ENCODE peak calls at places on chromosome 18, in five cellular contexts. One of them, this sample, is unnamed.

GRCh38 chr18:56565596-56566355 is 72.6 kb downstream of the TXNL1 start:
- DNase-seq in stomach: no peak
- DNase-seq in HCT116: no peak
- DNase-seq in IMR-90: peak; percentile 92
- DNase-seq in testis: no peak
- DNase-seq in this sample: no peak

GRCh38 chr18:43526436-43527150 is 249.3 kb upstream of the SYT4 start:
- DNase-seq in stomach: no peak
- DNase-seq in HCT116: no peak
- DNase-seq in IMR-90: no peak
- DNase-seq in testis: no peak
- DNase-seq in this sample: no peak

GRCh38 chr18:25279133-25279532 is 72.8 kb downstream of the ZNF521 start:
- DNase-seq in stomach: no peak
- DNase-seq in HCT116: no peak
- DNase-seq in IMR-90: peak; percentile 87
- DNase-seq in testis: no peak
- DNase-seq in this sample: no peak

GRCh38 chr18:27656167-27656778 is 471.2 kb upstream of the CHST9 start:
- DNase-seq in stomach: no peak
- DNase-seq in HCT116: no peak
- DNase-seq in IMR-90: no peak
- DNase-seq in testis: no peak
- DNase-seq in this sample: no peak

GRCh38 chr18:70998490-70998889 is 709.6 kb downstream of the SOCS6 start:
- DNase-seq in stomach: no peak
- DNase-seq in HCT116: no peak
- DNase-seq in IMR-90: no peak
- DNase-seq in testis: no peak
- DNase-seq in this sample: no peak

GRCh38 chr18:70450658-70451253 is 161.9 kb downstream of the SOCS6 start:
- DNase-seq in stomach: no peak
- DNase-seq in HCT116: peak; percentile 23
- DNase-seq in IMR-90: peak; percentile 32
- DNase-seq in testis: no peak
- DNase-seq in this sample: no peak

GRCh38 chr18:24704921-24705620 is 244.6 kb downstream of the HRH4 start:
- DNase-seq in stomach: no peak
- DNase-seq in HCT116: no peak
- DNase-seq in IMR-90: peak; percentile 94
- DNase-seq in testis: no peak
- DNase-seq in this sample: no peak

GRCh38 chr18:35005963-35006577 is 35.1 kb upstream of the MAPRE2 start:
- DNase-seq in stomach: no peak
- DNase-seq in HCT116: peak; percentile 71
- DNase-seq in IMR-90: peak; percentile 70
- DNase-seq in testis: no peak
- DNase-seq in this sample: no peak

GRCh38 chr18:11826836-11827235 is 24.4 kb upstream of the CHMP1B start:
- DNase-seq in stomach: no peak
- DNase-seq in HCT116: no peak
- DNase-seq in IMR-90: no peak
- DNase-seq in testis: no peak
- DNase-seq in this sample: no peak

GRCh38 chr18:7000484-7001096 is 117.0 kb downstream of the LAMA1 start:
- DNase-seq in stomach: no peak
- DNase-seq in HCT116: no peak
- DNase-seq in IMR-90: peak; percentile 19
- DNase-seq in testis: no peak
- DNase-seq in this sample: no peak

GRCh38 chr18:40553029-40553428 is 1402.0 kb upstream of the PIK3C3 start:
- DNase-seq in stomach: no peak
- DNase-seq in HCT116: no peak
- DNase-seq in IMR-90: peak; percentile 11
- DNase-seq in testis: no peak
- DNase-seq in this sample: no peak

GRCh38 chr18:62982600-62983251 is 267.4 kb downstream of the PHLPP1 start:
- DNase-seq in stomach: peak; percentile 64
- DNase-seq in HCT116: peak; percentile 32
- DNase-seq in IMR-90: peak; percentile 63
- DNase-seq in testis: peak; percentile 74
- DNase-seq in this sample: no peak

GRCh38 chr18:21315741-21316187 is 73.7 kb downstream of the GREB1L start:
- DNase-seq in stomach: no peak
- DNase-seq in HCT116: peak; percentile 28
- DNase-seq in IMR-90: no peak
- DNase-seq in testis: no peak
- DNase-seq in this sample: no peak

GRCh38 chr18:54873884-54874255 is 45.6 kb downstream of the RAB27B start:
- DNase-seq in stomach: no peak
- DNase-seq in HCT116: no peak
- DNase-seq in IMR-90: no peak
- DNase-seq in testis: no peak
- DNase-seq in this sample: no peak

GRCh38 chr18:24935008-24935407 is 417.0 kb downstream of the ZNF521 start:
- DNase-seq in stomach: no peak
- DNase-seq in HCT116: no peak
- DNase-seq in IMR-90: no peak
- DNase-seq in testis: no peak
- DNase-seq in this sample: no peak

GRCh38 chr18:13629841-13630747 is 96.3 kb downstream of the FAM210A start:
- DNase-seq in stomach: no peak
- DNase-seq in HCT116: peak; percentile 48
- DNase-seq in IMR-90: peak; percentile 50
- DNase-seq in testis: peak; percentile 67
- DNase-seq in this sample: no peak

GRCh38 chr18:11861583-11862288 is 10.5 kb downstream of the CHMP1B start:
- DNase-seq in stomach: no peak
- DNase-seq in HCT116: no peak
- DNase-seq in IMR-90: no peak
- DNase-seq in testis: no peak
- DNase-seq in this sample: no peak

GRCh38 chr18:57281519-57281918 is 70.8 kb upstream of the ST8SIA3 start:
- DNase-seq in stomach: no peak
- DNase-seq in HCT116: no peak
- DNase-seq in IMR-90: no peak
- DNase-seq in testis: no peak
- DNase-seq in this sample: no peak

GRCh38 chr18:21593540-21594257 is 6.8 kb downstream of the ESCO1 start:
- DNase-seq in stomach: no peak
- DNase-seq in HCT116: no peak
- DNase-seq in IMR-90: no peak
- DNase-seq in testis: no peak
- DNase-seq in this sample: no peak

GRCh38 chr18:35516789-35517188 is 19.0 kb upstream of the INO80C start:
- DNase-seq in stomach: no peak
- DNase-seq in HCT116: no peak
- DNase-seq in IMR-90: no peak
- DNase-seq in testis: no peak
- DNase-seq in this sample: no peak

GRCh38 chr18:32701288-32701687 is 71.5 kb downstream of the KLHL14 start:
- DNase-seq in stomach: no peak
- DNase-seq in HCT116: no peak
- DNase-seq in IMR-90: no peak
- DNase-seq in testis: no peak
- DNase-seq in this sample: no peak

GRCh38 chr18:26103579-26103978 is 13.2 kb upstream of the SS18 start:
- DNase-seq in stomach: no peak
- DNase-seq in HCT116: peak; percentile 43
- DNase-seq in IMR-90: no peak
- DNase-seq in testis: peak; percentile 32
- DNase-seq in this sample: no peak

GRCh38 chr18:10160251-10160650 is 246.4 kb downstream of the VAPA start:
- DNase-seq in stomach: no peak
- DNase-seq in HCT116: no peak
- DNase-seq in IMR-90: no peak
- DNase-seq in testis: peak; percentile 74
- DNase-seq in this sample: no peak

GRCh38 chr18:79476918-79477685 is 81.4 kb downstream of the NFATC1 start:
- DNase-seq in stomach: no peak
- DNase-seq in HCT116: no peak
- DNase-seq in IMR-90: no peak
- DNase-seq in testis: no peak
- DNase-seq in this sample: no peak
- H3K9me3 ChIP-seq in stomach: no peaks in the 10 kb centered on the region
- H3K9me3 ChIP-seq in HCT116: no peaks in the 10 kb centered on the region
- H3K9me3 ChIP-seq in IMR-90: peaks cover 7% of the 10 kb centered on the region
- H3K9me3 ChIP-seq in testis: no peaks in the 10 kb centered on the region
- H3K9me3 ChIP-seq in this sample: no peaks in the 10 kb centered on the region

GRCh38 chr18:5543036-5543671 is 643 bp downstream of the EPB41L3 start:
- DNase-seq in stomach: no peak
- DNase-seq in HCT116: no peak
- DNase-seq in IMR-90: no peak
- DNase-seq in testis: peak; percentile 30
- DNase-seq in this sample: no peak

GRCh38 chr18:5542393-5543035 is 1.3 kb downstream of the EPB41L3 start:
- DNase-seq in stomach: no peak
- DNase-seq in HCT116: no peak
- DNase-seq in IMR-90: peak; percentile 26
- DNase-seq in testis: peak; percentile 50
- DNase-seq in this sample: no peak

GRCh38 chr18:5546660-5547059 is 2.9 kb upstream of the EPB41L3 start:
- DNase-seq in stomach: no peak
- DNase-seq in HCT116: no peak
- DNase-seq in IMR-90: peak; percentile 62
- DNase-seq in testis: peak; percentile 54
- DNase-seq in this sample: no peak

GRCh38 chr18:5538541-5538940 is 5.3 kb downstream of the EPB41L3 start:
- DNase-seq in stomach: no peak
- DNase-seq in HCT116: no peak
- DNase-seq in IMR-90: no peak
- DNase-seq in testis: no peak
- DNase-seq in this sample: no peak

DNA sequence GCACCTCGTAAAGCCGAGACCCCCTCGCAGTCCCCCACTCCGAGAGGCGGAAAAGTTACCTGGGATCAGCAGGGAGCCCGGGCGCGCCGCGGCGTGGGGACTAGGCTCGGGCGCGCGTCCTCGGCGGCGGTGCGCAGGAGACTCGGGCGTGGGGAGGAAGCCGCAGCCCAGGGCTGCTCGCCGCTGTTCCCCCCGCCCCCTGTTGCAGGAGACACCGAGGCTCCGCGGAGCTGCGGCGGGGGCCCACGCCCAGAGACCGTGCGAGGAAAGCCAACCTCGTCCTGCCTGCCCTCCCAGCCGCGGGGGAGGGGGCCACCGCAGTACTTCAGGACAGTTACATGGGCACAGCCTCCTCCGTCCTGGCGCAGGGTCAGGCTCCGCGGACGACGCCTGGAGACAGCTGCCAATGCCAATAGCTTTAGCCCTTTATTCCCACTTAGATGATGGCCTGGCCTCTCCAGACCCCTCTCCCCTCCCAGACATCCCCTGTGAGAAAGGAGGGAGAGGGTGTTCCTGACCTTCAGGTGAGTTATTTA is at the start of gene EPB41L3:
- DNase-seq in stomach: no peak
- DNase-seq in HCT116: no peak
- DNase-seq in IMR-90: peak; percentile 20
- DNase-seq in testis: peak; percentile 75
- DNase-seq in this sample: no peak
- TF ChIP-seq POLR2A in stomach: no peak
- TF ChIP-seq POLR2A in HCT116: no peak
- TF ChIP-seq POLR2A in IMR-90: no peak
- TF ChIP-seq POLR2A in testis: no peak
- TF ChIP-seq POLR2A in this sample: no peak

DNA sequence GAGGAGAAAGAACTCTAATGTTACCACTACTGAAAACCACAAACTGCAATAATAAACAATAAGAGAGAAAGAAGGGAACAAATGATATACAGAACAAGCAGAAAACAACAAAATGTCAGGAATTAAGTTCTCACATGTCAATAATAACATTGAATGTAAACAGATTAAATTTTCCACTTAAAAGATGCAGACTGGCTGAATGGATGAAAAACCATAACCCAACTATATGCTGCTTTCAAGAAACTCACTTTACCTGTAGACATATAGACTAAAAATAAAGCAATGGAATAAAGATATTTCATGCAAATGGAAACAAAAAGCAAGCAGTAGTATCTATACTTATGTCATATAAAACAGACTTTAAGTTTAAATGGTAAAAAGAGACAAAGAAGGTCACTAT is 50.4 kb downstream of the MRO start:
- DNase-seq in stomach: no peak
- DNase-seq in HCT116: no peak
- DNase-seq in IMR-90: no peak
- DNase-seq in testis: no peak
- DNase-seq in this sample: no peak
- H3K9me3 ChIP-seq in stomach: peaks cover 46% of the 10 kb centered on the region
- H3K9me3 ChIP-seq in HCT116: no peaks in the 10 kb centered on the region
- H3K9me3 ChIP-seq in IMR-90: no peaks in the 10 kb centered on the region
- H3K9me3 ChIP-seq in testis: no peaks in the 10 kb centered on the region
- H3K9me3 ChIP-seq in this sample: no peaks in the 10 kb centered on the region

DNA sequence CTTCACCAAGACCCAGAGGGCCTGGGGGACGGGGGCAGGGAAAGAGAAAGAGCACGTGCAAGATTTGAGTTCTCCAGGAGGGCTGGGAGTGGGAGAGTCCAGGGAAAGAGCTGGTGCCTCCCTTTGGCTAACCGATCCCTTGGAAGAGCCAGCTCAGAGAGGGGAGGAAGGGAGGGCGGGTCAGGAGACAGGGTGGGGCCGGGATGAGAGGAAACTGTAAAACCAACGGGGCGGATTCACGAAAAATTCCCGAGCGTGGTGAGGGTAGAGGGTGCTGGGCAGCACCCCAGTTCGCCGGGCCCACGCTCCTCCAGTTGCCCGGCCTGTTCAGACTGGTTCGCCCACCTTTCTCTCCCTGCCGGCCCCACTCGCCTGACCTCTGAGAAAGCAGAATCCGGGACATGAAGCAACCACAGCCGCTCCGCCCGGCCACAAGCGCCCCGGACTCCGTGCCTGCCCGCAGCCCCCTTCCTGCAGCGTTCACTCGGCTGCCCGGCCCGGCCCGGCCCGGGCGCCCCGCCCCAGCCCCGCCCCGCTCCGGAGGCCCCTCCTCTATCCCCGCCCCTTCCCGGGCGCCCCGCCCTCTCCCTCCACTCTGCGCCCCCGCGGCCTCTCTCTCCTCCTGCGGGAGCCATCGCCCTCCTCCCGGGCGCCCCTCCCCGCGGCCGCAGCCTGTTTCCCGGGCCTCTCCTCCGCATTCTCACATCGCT is 230.9 kb upstream of the SMAD2 start:
- DNase-seq in stomach: peak; percentile 93
- DNase-seq in HCT116: no peak
- DNase-seq in IMR-90: peak; percentile 5
- DNase-seq in testis: peak; percentile 93
- DNase-seq in this sample: no peak
- TF ChIP-seq POLR2A in stomach: no peak
- TF ChIP-seq POLR2A in HCT116: no peak
- TF ChIP-seq POLR2A in IMR-90: no peak
- TF ChIP-seq POLR2A in testis: no peak
- TF ChIP-seq POLR2A in this sample: peak; percentile 59

GRCh38 chr18:14963246-14963645 is 215.3 kb downstream of the ANKRD30B start:
- DNase-seq in stomach: no peak
- DNase-seq in HCT116: no peak
- DNase-seq in IMR-90: no peak
- DNase-seq in testis: no peak
- DNase-seq in this sample: peak; percentile 60
- H3K9me3 ChIP-seq in stomach: no peaks in the 10 kb centered on the region
- H3K9me3 ChIP-seq in HCT116: peaks cover 5% of the 10 kb centered on the region
- H3K9me3 ChIP-seq in IMR-90: peaks cover 33% of the 10 kb centered on the region
- H3K9me3 ChIP-seq in testis: no peaks in the 10 kb centered on the region
- H3K9me3 ChIP-seq in this sample: no peaks in the 10 kb centered on the region